ENCODE peak calls at places on chromosome 16, in eight cellular contexts. A, C, W, Y, R, K, B and P are unnamed samples.

GRCh38 chr16:77675464-77676324 is 46.6 kb upstream of the NUDT7 start:
- DNase-seq in A (peak; percentile 73), R (peak; percentile 92), Y (peak; percentile 65), C (peak; percentile 78), B (peak; percentile 78), W (peak; percentile 63), K (peak; percentile 69), P (peak; percentile 35)

GRCh38 chr16:67760206-67760605 is 41.1 kb upstream of the GFOD2 start:
- DNase-seq in B (no peak), Y (no peak), A (no peak), K (no peak), C (no peak), R (no peak), W (no peak), P (peak; percentile 38)

GRCh38 chr16:64133396-64133795 is 988.5 kb downstream of the CDH11 start:
- DNase-seq in B (no peak), C (no peak), W (no peak), Y (no peak), R (no peak), K (no peak), A (no peak), P (no peak)

GRCh38 chr16:12271006-12271405 is 294.5 kb downstream of the SNX29 start:
- DNase-seq in K (no peak), R (no peak), C (peak; percentile 32), A (peak; percentile 39), B (no peak), W (peak; percentile 12), Y (no peak), P (no peak)

GRCh38 chr16:28845173-28846079 is 722 bp downstream of the TUFM start:
- DNase-seq in R (no peak), B (no peak), W (peak; percentile 53), K (peak; percentile 61), A (peak; percentile 50), Y (no peak), C (peak; percentile 12), P (no peak)

GRCh38 chr16:27999687-28000086 is 63.8 kb downstream of the GSG1L start:
- DNase-seq in K (no peak), C (peak; percentile 12), R (no peak), W (no peak), A (no peak), B (no peak), Y (no peak), P (no peak)

GRCh38 chr16:52812945-52813556 is 239.6 kb downstream of the CHD9NB start:
- DNase-seq in W (peak; percentile 73), Y (no peak), K (no peak), C (peak; percentile 28), A (peak; percentile 42), B (no peak), R (no peak), P (no peak)

GRCh38 chr16:66342294-66342900 is 24.1 kb upstream of the CDH5 start:
- DNase-seq in B (no peak), C (no peak), W (no peak), Y (no peak), R (no peak), K (no peak), A (peak; percentile 43), P (no peak)

GRCh38 chr16:71282943-71283342 is 6.3 kb downstream of the CMTR2 start:
- DNase-seq in R (no peak), B (no peak), Y (no peak), W (no peak), A (no peak), C (no peak), K (no peak), P (no peak)

GRCh38 chr16:57281791-57282190 is 2.7 kb downstream of the PLLP start:
- DNase-seq in W (no peak), A (no peak), R (no peak), C (no peak), K (no peak), Y (no peak), B (peak; percentile 21), P (no peak)

GRCh38 chr16:57282510-57283213 is 1.8 kb downstream of the PLLP start:
- DNase-seq in R (no peak), K (no peak), Y (peak; percentile 9), B (peak; percentile 26), W (no peak), C (no peak), A (no peak), P (no peak)

GRCh38 chr16:57278494-57278893 is 6.0 kb downstream of the PLLP start:
- DNase-seq in Y (no peak), R (no peak), B (no peak), A (no peak), W (no peak), C (no peak), K (no peak), P (no peak)

GRCh38 chr16:57277586-57277985 is 6.9 kb downstream of the PLLP start:
- DNase-seq in B (peak; percentile 34), Y (no peak), R (no peak), C (peak; percentile 60), W (peak; percentile 28), K (no peak), A (peak; percentile 36), P (no peak)

GRCh38 chr16:57279780-57280638 is 4.5 kb downstream of the PLLP start:
- DNase-seq in R (no peak), Y (peak; percentile 8), B (peak; percentile 21), A (no peak), K (no peak), W (no peak), C (no peak), P (no peak)
- TF ChIP-seq POLR2A in R (no peak), Y (no peak), B (no peak), A (no peak), K (no peak), W (no peak), C (no peak), P (no peak)

GRCh38 chr16:86781046-86781445 is 202.7 kb downstream of the FOXL1 start:
- DNase-seq in Y (no peak), R (no peak), B (peak; percentile 39), W (no peak), C (no peak), K (no peak), A (no peak), P (no peak)

GRCh38 chr16:86784267-86784626 is 205.9 kb downstream of the FOXL1 start:
- DNase-seq in K (peak; percentile 7), A (no peak), R (no peak), W (no peak), B (peak; percentile 56), Y (no peak), C (no peak), P (no peak)

GRCh38 chr16:86787538-86787937 is 209.2 kb downstream of the FOXL1 start:
- DNase-seq in C (no peak), R (no peak), W (no peak), A (no peak), B (no peak), K (no peak), Y (no peak), P (no peak)

GRCh38 chr16:86786338-86786737 is 208.0 kb downstream of the FOXL1 start:
- DNase-seq in R (no peak), B (peak; percentile 27), W (no peak), Y (no peak), K (peak; percentile 9), A (no peak), C (no peak), P (no peak)

DNA sequence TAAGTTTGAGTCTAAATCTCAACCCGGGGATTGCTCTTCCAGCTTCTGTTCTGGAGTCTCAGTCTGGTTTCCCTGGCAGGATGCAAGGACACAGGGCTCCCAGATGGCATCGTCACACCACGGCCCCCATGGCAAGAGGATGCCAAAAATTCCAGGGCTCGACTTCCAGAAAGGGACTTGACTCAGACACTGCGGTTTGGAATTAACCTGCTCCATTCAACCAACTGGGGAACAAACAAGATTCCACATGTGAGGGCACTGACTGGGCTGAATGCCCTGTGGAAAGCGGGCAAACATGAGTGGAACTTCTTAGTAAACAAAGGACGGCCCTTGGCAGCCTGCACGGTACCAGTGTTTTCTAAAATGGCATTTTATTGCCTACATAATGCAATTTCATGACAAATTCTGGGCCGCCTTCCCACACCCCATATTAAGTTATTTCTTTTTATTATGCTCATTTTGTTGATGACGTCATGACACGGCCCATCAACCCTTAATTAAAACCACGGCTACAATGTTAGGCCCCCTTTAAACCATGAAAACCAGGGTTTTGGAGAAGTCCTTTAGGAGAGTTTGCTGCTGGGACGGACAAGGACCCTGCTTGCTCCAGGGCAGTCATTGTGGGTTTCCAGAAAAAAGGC is 205.4 kb downstream of the FOXL1 start:
- DNase-seq in Y (no peak), R (no peak), C (no peak), W (no peak), A (no peak), K (peak; percentile 24), B (peak; percentile 80), P (no peak)
- H3K27ac ChIP-seq in Y (no peak overlapping the region), R (no peak overlapping the region), C (no peak overlapping the region), W (no peak overlapping the region), A (no peak overlapping the region), K (no peak overlapping the region), B (no peak overlapping the region), P (no peak overlapping the region)

GRCh38 chr16:50371936-50372595 is 3.3 kb upstream of the BRD7 start:
- DNase-seq in A (no peak), C (no peak), Y (no peak), K (no peak), W (no peak), R (peak; percentile 76), B (no peak), P (no peak)

GRCh38 chr16:50367777-50368409 is 895 bp downstream of the BRD7 start:
- DNase-seq in B (no peak), W (no peak), R (no peak), Y (no peak), K (no peak), A (no peak), C (no peak), P (no peak)

GRCh38 chr16:50371036-50371716 is 2.4 kb upstream of the BRD7 start:
- DNase-seq in A (no peak), B (no peak), R (no peak), W (no peak), K (no peak), Y (no peak), C (no peak), P (no peak)

GRCh38 chr16:50368410-50369132 is at the start of gene BRD7:
- DNase-seq in W (no peak), R (peak; percentile 74), B (no peak), K (peak; percentile 66), A (peak; percentile 54), C (peak; percentile 37), Y (peak; percentile 67), P (peak; percentile 17)

DNA sequence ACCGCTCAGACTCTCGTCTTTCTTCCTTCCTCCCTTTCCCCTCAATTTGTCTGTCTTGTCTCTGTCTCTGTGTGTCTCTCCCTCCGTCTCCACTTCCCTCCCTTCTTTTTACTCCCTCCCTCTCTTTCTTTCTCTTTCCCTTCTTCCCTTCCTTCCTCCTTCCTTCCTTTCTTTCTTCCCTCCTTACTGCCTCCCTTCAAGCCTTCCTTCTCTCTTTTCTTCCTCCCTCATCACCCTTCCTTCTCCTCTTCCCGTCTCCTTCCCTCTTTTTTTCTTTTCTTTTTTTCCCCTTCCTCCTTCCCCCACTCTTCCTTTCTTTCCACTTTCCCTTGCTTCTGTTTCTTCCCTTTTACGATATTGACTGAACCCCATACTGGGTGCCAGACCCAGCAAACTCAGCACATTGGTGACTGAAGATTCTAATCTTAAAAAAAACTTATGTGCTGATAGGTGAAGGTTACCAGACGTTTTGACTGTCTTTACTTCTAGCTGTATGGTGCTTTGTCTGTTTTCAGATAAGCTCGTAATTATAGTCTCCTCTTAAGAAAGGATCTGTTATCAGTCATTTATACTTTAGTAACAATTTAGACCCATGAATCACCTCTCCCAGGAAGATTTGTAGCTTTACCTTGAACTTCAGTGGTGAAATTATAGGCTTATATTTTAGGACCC is 481 bp upstream of the BRD7 start:
- DNase-seq in R (no peak), W (no peak), K (no peak), B (no peak), A (no peak), C (no peak), Y (no peak), P (no peak)
- TF ChIP-seq CTCF in R (no peak), W (no peak), K (peak; percentile 16), B (no peak), A (no peak), C (no peak), Y (no peak), P (no peak)

GRCh38 chr16:74667215-74667765 is 613 bp upstream of the RFWD3 start:
- DNase-seq in R (peak; percentile 55), C (peak; percentile 3), Y (no peak), K (peak; percentile 34), W (no peak), B (peak; percentile 69), A (peak; percentile 14), P (no peak)
- TF ChIP-seq POLR2A in R (no peak), C (no peak), Y (no peak), K (no peak), W (no peak), B (no peak), A (no peak), P (no peak)